ENCODE peak calls at places on chromosomes 13 and 19, in seven cellular contexts. M is AG09309, E is tibial nerve, D is fibroblast of lung, B is fibroblast of the aortic adventitia, W is GM12865, F is HFF-Myc. A is an unnamed sample.

GRCh38 chr19:55640043-55640576 is 692 bp upstream of the ZNF580 start:
- DNase-seq in M (no peak), B (peak; percentile 63), D (peak; percentile 76), F (no peak), E (peak; percentile 35), W (peak; percentile 95), A (no peak)

GRCh38 chr13:98653471-98653985 is 76.6 kb upstream of the STK24 start:
- DNase-seq in B (peak; percentile 77), E (peak; percentile 88), D (peak; percentile 61), F (peak; percentile 59), W (peak; percentile 83), M (peak; percentile 33), A (peak; percentile 10)

GRCh38 chr13:83498045-83498444 is 384.2 kb downstream of the SLITRK1 start:
- DNase-seq in M (no peak), W (no peak), E (no peak), B (no peak), F (no peak), D (no peak), A (no peak)

GRCh38 chr13:79995334-79995733 is 345.6 kb downstream of the SPRY2 start:
- DNase-seq in M (peak; percentile 63), F (peak; percentile 19), B (peak; percentile 74), W (no peak), E (no peak), D (peak; percentile 95), A (peak; percentile 69)

GRCh38 chr13:77720988-77721387 is 23.5 kb downstream of the SLAIN1 start:
- DNase-seq in D (no peak), F (no peak), W (peak; percentile 14), M (no peak), B (no peak), E (no peak), A (no peak)

GRCh38 chr19:455851-456546 is 4.8 kb downstream of the SHC2 start:
- DNase-seq in B (no peak), W (no peak), D (no peak), E (no peak), M (no peak), F (no peak), A (no peak)

GRCh38 chr19:6480843-6481415 is 658 bp downstream of the DENND1C start:
- DNase-seq in W (peak; percentile 25), E (no peak), F (no peak), B (no peak), M (no peak), D (no peak), A (no peak)

GRCh38 chr19:40542197-40542859 is 34.3 kb upstream of the SHKBP1 start:
- DNase-seq in E (no peak), W (no peak), D (peak; percentile 25), F (peak; percentile 49), B (peak; percentile 93), M (no peak), A (no peak)

GRCh38 chr19:15144046-15144646 is 36.9 kb downstream of the SYDE1 start:
- DNase-seq in W (no peak), D (peak; percentile 27), B (no peak), M (no peak), F (no peak), E (no peak), A (no peak)

GRCh38 chr13:51825165-51825592 is 19.8 kb downstream of the TMEM272 start:
- DNase-seq in B (peak; percentile 68), M (peak; percentile 46), E (no peak), D (peak; percentile 69), W (peak; percentile 31), F (no peak), A (no peak)

GRCh38 chr19:13804830-13805683 is 9.8 kb downstream of the ZSWIM4 start:
- DNase-seq in E (no peak), B (no peak), F (no peak), M (no peak), W (no peak), D (no peak), A (no peak)

GRCh38 chr13:110282316-110282841 is 24.6 kb downstream of the COL4A1 start:
- DNase-seq in W (no peak), E (no peak), D (no peak), F (no peak), B (no peak), M (no peak), A (no peak)

GRCh38 chr13:38582133-38582532 is 104.7 kb upstream of the FREM2 start:
- DNase-seq in B (peak; percentile 33), M (no peak), D (peak; percentile 38), F (no peak), W (peak; percentile 40), E (peak; percentile 56), A (no peak)

GRCh38 chr19:4051175-4052101 is 15.3 kb downstream of the ZBTB7A start:
- DNase-seq in M (no peak), F (no peak), B (peak; percentile 43), E (no peak), D (peak; percentile 55), W (no peak), A (no peak)

GRCh38 chr13:97134364-97135095 is 87.6 kb upstream of the MBNL2 start:
- DNase-seq in D (peak; percentile 61), W (no peak), M (no peak), B (no peak), E (no peak), F (no peak), A (no peak)

GRCh38 chr13:96994030-96994848 is at the start of gene OXGR1:
- DNase-seq in M (no peak), W (no peak), E (no peak), D (no peak), B (no peak), F (no peak), A (no peak)

GRCh38 chr19:46009530-46010510 is 13.0 kb downstream of the PGLYRP1 start:
- DNase-seq in W (peak; percentile 70), B (peak; percentile 81), F (peak; percentile 48), E (peak; percentile 80), D (peak; percentile 59), M (no peak), A (no peak)

GRCh38 chr19:1266116-1266817 is 2.9 kb upstream of the CIRBP start:
- DNase-seq in E (no peak), F (peak; percentile 30), B (peak; percentile 78), M (no peak), D (peak; percentile 80), W (peak; percentile 93), A (no peak)

DNA sequence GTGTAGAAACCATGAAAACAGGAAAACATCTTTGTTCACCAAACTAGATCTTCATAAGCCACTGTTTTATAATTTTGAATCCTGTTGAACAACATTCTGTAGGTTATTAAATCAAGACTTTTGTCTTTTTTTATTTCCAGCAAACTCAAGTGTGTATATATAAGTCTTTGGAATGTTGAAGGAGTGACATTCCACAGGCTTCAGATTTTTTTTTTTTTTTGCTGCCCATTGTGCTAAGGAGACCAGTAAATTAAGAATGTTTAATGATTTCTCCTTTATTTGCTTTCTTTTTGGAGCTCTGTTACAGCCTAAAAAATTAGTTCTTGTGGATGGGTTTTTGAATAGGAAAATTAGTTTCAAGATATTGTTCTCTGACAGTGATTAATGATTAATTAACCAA is 89.7 kb downstream of the LMO7 start:
- DNase-seq in B (peak; percentile 25), M (no peak), E (no peak), W (no peak), F (no peak), D (no peak), A (no peak)
- H3K4me3 ChIP-seq in B (no peak overlapping the region), M (no peak overlapping the region), E (no peak overlapping the region), W (no peak overlapping the region), F (no peak overlapping the region), D (no peak overlapping the region), A (no peak overlapping the region)

GRCh38 chr13:33195693-33196464 is 89.7 kb downstream of the STARD13 start:
- DNase-seq in F (no peak), E (no peak), M (no peak), B (no peak), D (no peak), W (no peak), A (no peak)
- H3K4me3 ChIP-seq in F (no peak overlapping the region), E (no peak overlapping the region), M (no peak overlapping the region), B (no peak overlapping the region), D (peak overlapping the region; percentile 35), W (peak overlapping the region; percentile 52), A (no peak overlapping the region)

DNA sequence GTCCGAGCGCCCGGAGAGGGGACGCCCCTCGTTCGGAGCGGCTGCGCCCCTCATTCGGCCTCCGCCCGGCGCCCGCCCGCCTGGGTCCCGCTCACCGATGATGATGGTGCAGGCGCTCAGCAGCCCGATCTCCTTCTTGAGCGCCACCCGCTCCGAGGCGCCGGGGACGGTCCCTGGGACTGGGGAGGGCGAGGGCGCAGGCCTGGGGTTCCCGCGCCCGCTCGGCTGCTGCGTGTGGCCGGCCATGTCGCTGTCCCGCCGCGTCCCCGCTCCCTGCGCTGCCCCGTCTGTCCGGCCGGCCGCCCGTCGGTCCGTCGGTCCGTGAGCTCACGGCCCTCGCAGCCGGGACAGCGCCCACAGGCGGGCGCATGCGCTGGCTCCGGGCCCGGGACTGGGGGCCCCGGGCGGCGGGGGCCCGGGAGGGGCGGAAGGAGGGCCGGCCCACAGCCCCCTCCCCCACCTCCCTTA is at the start of gene SLC7A10:
- DNase-seq in F (no peak), W (no peak), B (no peak), M (no peak), D (no peak), E (no peak), A (no peak)
- H3K4me3 ChIP-seq in F (no peak within 1 kb of the TSS), W (no peak within 1 kb of the TSS), B (no peak within 1 kb of the TSS), M (no peak within 1 kb of the TSS), D (no peak within 1 kb of the TSS), E (peak within 1 kb of the TSS; percentile 6), A (no peak within 1 kb of the TSS)

DNA sequence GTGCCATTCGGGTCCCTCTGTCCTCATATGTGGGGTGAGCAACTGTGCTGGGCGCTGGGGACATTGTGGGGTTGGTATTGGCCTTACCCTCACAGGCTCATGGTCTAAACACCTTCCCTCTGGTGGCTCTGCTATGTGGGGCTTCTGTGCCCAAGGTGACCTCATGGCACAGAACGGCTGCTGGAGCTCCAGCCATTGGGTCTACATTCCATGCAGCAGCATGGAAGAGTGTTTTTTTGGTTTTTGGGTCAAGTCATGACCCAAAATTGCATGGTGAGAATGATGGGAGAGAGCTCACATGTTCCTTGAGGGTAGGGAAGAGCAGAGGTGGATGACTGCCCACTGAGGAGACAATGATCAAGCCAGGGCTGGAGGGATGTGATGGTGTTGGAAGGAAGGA is 17.2 kb downstream of the PGLS start:
- DNase-seq in E (no peak), F (no peak), D (no peak), W (no peak), M (no peak), B (no peak), A (no peak)
- H3K4me3 ChIP-seq in E (no peak overlapping the region), F (no peak overlapping the region), D (no peak overlapping the region), W (no peak overlapping the region), M (no peak overlapping the region), B (no peak overlapping the region), A (no peak overlapping the region)

DNA sequence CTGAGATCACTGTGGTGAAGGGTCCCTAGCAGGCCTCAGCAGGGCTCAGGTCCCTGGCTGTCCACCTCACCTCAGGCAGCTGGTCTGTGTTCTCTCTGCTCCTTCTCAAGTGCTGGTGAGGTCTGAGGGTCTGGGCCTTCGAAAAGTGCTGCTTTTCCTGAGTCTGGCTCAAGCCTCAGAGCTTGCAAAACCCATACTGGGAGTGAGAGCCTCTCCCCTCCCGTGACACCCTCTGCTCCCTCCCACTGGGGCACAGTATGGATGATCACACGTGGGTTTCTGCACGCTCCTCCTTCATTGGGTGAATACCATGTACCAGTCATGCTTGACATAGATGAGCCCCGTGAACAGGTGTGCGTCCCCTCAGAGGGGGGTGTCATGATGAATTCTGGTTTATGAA is 73.3 kb upstream of the WASF3 start:
- DNase-seq in M (no peak), B (no peak), E (no peak), W (no peak), D (no peak), F (no peak), A (no peak)
- H3K4me3 ChIP-seq in M (no peak overlapping the region), B (no peak overlapping the region), E (no peak overlapping the region), W (no peak overlapping the region), D (no peak overlapping the region), F (no peak overlapping the region), A (no peak overlapping the region)

A was measured in AG04449.